ENCODE peak calls at places on chromosomes 7 and 10, in nine cellular contexts. N is aorta; D is IMR-90; W is tibial nerve; M is CD8-positive, alpha-beta memory T cell; T is fibroblast of lung; B is PC-3; P is mucosa of descending colon; O is GM23248. U is an unnamed sample.

GRCh38 chr10:26215534-26215922 is 1.0 kb upstream of the GAD2 start:
- DNase-seq in W (no peak), P (no peak), B (no peak), D (no peak), O (no peak), N (no peak), T (no peak), M (no peak), U (no peak)

GRCh38 chr7:33744293-33744692 is 161.0 kb upstream of the BMPER start:
- DNase-seq in N (no peak), W (no peak), T (no peak), O (peak; percentile 14), B (peak; percentile 42), D (peak; percentile 14), M (no peak), P (peak; percentile 62), U (peak; percentile 78)

GRCh38 chr7:86643478-86644281 is at the start of gene GRM3:
- DNase-seq in D (no peak), W (no peak), N (no peak), M (no peak), O (peak; percentile 5), B (no peak), P (no peak), T (peak; percentile 0), U (no peak)

GRCh38 chr7:138429577-138430250 is 30.3 kb upstream of the TRIM24 start:
- DNase-seq in M (no peak), B (peak; percentile 2), N (no peak), W (no peak), D (no peak), P (no peak), T (peak; percentile 1), O (no peak), U (no peak)

GRCh38 chr10:28249512-28249911 is 53.4 kb downstream of the MPP7 start:
- DNase-seq in M (no peak), T (no peak), B (no peak), P (no peak), D (no peak), O (no peak), W (no peak), N (no peak), U (no peak)

GRCh38 chr10:43126759-43127424 is 11.4 kb upstream of the CSGALNACT2 start:
- DNase-seq in B (no peak), O (no peak), T (no peak), W (no peak), P (no peak), M (no peak), D (no peak), N (peak; percentile 40), U (no peak)

GRCh38 chr7:33905389-33906032 is at the start of gene BMPER:
- DNase-seq in O (peak; percentile 85), P (peak; percentile 18), B (peak; percentile 14), W (no peak), N (peak; percentile 80), M (no peak), T (peak; percentile 37), D (peak; percentile 19), U (peak; percentile 13)

GRCh38 chr10:6498771-6499170 is 81.3 kb downstream of the PRKCQ start:
- DNase-seq in B (no peak), M (peak; percentile 73), T (no peak), O (no peak), N (no peak), D (no peak), P (peak; percentile 22), W (no peak), U (peak; percentile 70)

GRCh38 chr7:151624246-151624928 is 104.7 kb upstream of the RHEB start:
- DNase-seq in M (no peak), D (no peak), B (no peak), N (no peak), W (no peak), P (no peak), T (no peak), O (no peak), U (no peak)

GRCh38 chr7:4227105-4228010 is 454.7 kb upstream of the FOXK1 start:
- DNase-seq in W (no peak), N (peak; percentile 53), O (no peak), P (no peak), T (peak; percentile 30), B (no peak), M (no peak), D (no peak), U (no peak)

GRCh38 chr10:107689318-107689717 is 524.8 kb upstream of the SORCS1 start:
- DNase-seq in D (no peak), M (no peak), T (no peak), W (no peak), P (no peak), B (no peak), N (no peak), O (peak; percentile 1), U (no peak)

GRCh38 chr10:34854147-34854601 is 39.1 kb upstream of the PARD3 start:
- DNase-seq in T (peak; percentile 57), D (peak; percentile 64), P (no peak), W (peak; percentile 29), N (no peak), B (peak; percentile 98), M (no peak), O (peak; percentile 70), U (peak; percentile 65)

GRCh38 chr7:135717686-135718085 is 10.3 kb downstream of the SLC13A4 start:
- DNase-seq in D (no peak), W (no peak), M (no peak), B (no peak), N (no peak), O (no peak), T (no peak), P (no peak), U (no peak)

GRCh38 chr7:134313543-134313942 is 3.2 kb downstream of the SLC35B4 start:
- DNase-seq in D (no peak), M (no peak), B (no peak), T (no peak), W (no peak), P (peak; percentile 72), O (no peak), N (no peak), U (no peak)

GRCh38 chr7:30888783-30889182 is 22.9 kb upstream of the AQP1 start:
- DNase-seq in O (peak; percentile 95), P (no peak), W (peak; percentile 67), T (peak; percentile 96), D (peak; percentile 86), B (peak; percentile 74), M (no peak), N (no peak), U (peak; percentile 65)

GRCh38 chr10:6737080-6737641 is 157.1 kb upstream of the PRKCQ start:
- DNase-seq in M (no peak), P (no peak), B (peak; percentile 67), N (no peak), O (peak; percentile 71), W (no peak), T (peak; percentile 73), D (peak; percentile 62), U (peak; percentile 90)

GRCh38 chr10:90746829-90747228 is 111.0 kb downstream of the HTR7 start:
- DNase-seq in M (no peak), T (no peak), O (no peak), D (no peak), P (no peak), W (no peak), B (peak; percentile 59), N (no peak), U (peak; percentile 59)
- H3K4me3 ChIP-seq in M (no peak overlapping the region), T (no peak overlapping the region), O (no peak overlapping the region), D (no peak overlapping the region), P (no peak overlapping the region), W (no peak overlapping the region), B (no peak overlapping the region), N (no peak overlapping the region), U (no peak overlapping the region)

GRCh38 chr10:14579405-14579804 is 195.3 kb downstream of the FAM107B start:
- DNase-seq in D (peak; percentile 44), N (no peak), W (no peak), O (peak; percentile 13), M (no peak), B (peak; percentile 7), P (no peak), T (no peak), U (no peak)

GRCh38 chr10:14580933-14581332 is 193.8 kb downstream of the FAM107B start:
- DNase-seq in T (no peak), N (no peak), D (no peak), P (no peak), B (no peak), W (no peak), O (no peak), M (no peak), U (no peak)

GRCh38 chr10:14581553-14581952 is 193.1 kb downstream of the FAM107B start:
- DNase-seq in B (no peak), D (no peak), O (no peak), N (no peak), M (no peak), T (no peak), W (no peak), P (no peak), U (no peak)

GRCh38 chr10:14574885-14575284 is 199.8 kb downstream of the FAM107B start:
- DNase-seq in N (no peak), P (no peak), D (no peak), M (no peak), O (no peak), B (peak; percentile 16), W (no peak), T (no peak), U (no peak)

DNA sequence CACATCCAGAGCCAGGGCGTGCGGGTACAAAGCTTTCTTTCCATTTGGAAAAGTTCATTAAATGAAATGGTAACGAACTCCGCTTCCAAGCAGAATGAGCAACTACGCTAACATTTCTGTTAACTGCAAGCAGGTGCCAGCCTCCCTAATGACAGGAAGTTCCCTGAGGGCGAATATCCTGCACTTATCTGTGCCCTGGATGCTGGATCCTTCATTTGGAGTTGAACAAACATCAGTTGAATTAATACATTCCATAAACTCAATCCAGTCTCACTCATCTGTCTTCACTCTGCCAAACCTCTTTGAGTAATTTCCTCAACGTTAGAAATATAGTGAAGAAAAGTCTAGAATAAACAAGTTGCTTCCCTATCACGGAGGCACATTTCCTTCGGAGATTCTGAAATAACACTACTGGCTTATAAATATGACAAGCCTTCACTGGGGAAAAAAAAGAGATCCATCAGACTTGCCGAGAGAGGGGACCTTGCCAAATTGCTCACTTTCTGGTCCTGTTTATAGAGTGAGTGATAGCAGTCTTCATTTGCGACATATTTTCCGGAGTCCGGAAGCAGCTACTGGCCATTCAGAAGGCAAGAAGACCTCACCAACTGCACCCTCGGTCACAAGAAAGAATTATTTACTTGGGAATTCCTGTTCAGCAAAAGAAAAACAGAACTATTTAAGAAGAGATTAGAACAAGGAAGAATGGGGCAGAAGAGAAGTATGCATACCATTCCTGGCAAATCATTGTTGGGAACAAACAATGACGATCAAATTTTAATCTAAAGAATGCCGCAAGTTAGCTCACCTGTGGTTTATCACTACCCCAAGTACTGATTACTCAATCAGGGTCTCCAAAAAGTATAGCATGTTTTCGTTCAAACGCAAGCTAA is 196.4 kb downstream of the FAM107B start:
- DNase-seq in T (peak; percentile 47), P (no peak), N (no peak), M (no peak), O (peak; percentile 18), W (peak; percentile 28), B (peak; percentile 83), D (peak; percentile 68), U (peak; percentile 69)
- H3K36me3 ChIP-seq in T (no peaks in the 10 kb centered on the region), P (no peaks in the 10 kb centered on the region), N (no peaks in the 10 kb centered on the region), M (no peaks in the 10 kb centered on the region), O (no peaks in the 10 kb centered on the region), W (no peaks in the 10 kb centered on the region), B (peaks cover 4% of the 10 kb centered on the region), D (peaks cover 13% of the 10 kb centered on the region), U (no peaks in the 10 kb centered on the region)

GRCh38 chr7:94396044-94396443 is 1.3 kb downstream of the COL1A2 start:
- DNase-seq in B (no peak), M (no peak), D (peak; percentile 74), N (no peak), O (peak; percentile 91), T (peak; percentile 84), P (no peak), W (peak; percentile 47), U (no peak)
- H3K4me3 ChIP-seq in B (no peak overlapping the region), M (no peak overlapping the region), D (peak overlapping the region; percentile 81), N (peak overlapping the region; percentile 97), O (peak overlapping the region; percentile 99), T (peak overlapping the region; percentile 97), P (no peak overlapping the region), W (peak overlapping the region; percentile 54), U (no peak overlapping the region)

GRCh38 chr7:32573110-32573687 is 77.9 kb downstream of the AVL9 start:
- DNase-seq in B (no peak), T (no peak), O (no peak), W (no peak), P (no peak), N (no peak), M (no peak), D (no peak), U (no peak)
- H3K36me3 ChIP-seq in B (peaks cover 20% of the 10 kb centered on the region), T (peaks cover 4% of the 10 kb centered on the region), O (peaks cover 49% of the 10 kb centered on the region), W (peaks cover 80% of the 10 kb centered on the region), P (no peaks in the 10 kb centered on the region), N (peaks cover 12% of the 10 kb centered on the region), M (peaks cover 34% of the 10 kb centered on the region), D (peaks cover 39% of the 10 kb centered on the region), U (peaks cover 10% of the 10 kb centered on the region)

U was measured in bronchial epithelial cell.